ENCODE peak calls at places on chromosomes 13 and 19, in seven cellular contexts. C is lower leg skin, V is Caco-2, Z is neural progenitor cell, U is tibial artery, P is sigmoid colon, D is bronchial epithelial cell. W is an unnamed sample.

GRCh38 chr19:46221152-46221551 is 8.4 kb upstream of the IGFL1 start:
- DNase-seq in C (no peak), V (no peak), Z (no peak), U (no peak), P (no peak), D (no peak), W (no peak)

GRCh38 chr19:38145627-38146026 is 78.4 kb downstream of the DPF1 start:
- DNase-seq in C (peak; percentile 91), V (no peak), Z (no peak), U (peak; percentile 72), P (no peak), D (no peak), W (peak; percentile 64)

GRCh38 chr19:23909222-23909621 is 5.5 kb upstream of the ZNF726 start:
- DNase-seq in C (no peak), V (no peak), Z (no peak), U (no peak), P (no peak), D (no peak), W (no peak)

GRCh38 chr19:38224014-38224862 is at the start of gene DPF1:
- DNase-seq in C (no peak), V (peak; percentile 93), Z (peak; percentile 93), U (no peak), P (no peak), D (peak; percentile 44), W (peak; percentile 64)

GRCh38 chr19:28332886-28333285 is 880.1 kb downstream of the UQCRFS1 start:
- DNase-seq in C (no peak), V (no peak), Z (no peak), U (no peak), P (no peak), D (no peak), W (no peak)

GRCh38 chr19:48203227-48203793 is 32.8 kb downstream of the ZSWIM9 start:
- DNase-seq in C (no peak), V (no peak), Z (no peak), U (no peak), P (no peak), D (no peak), W (no peak)

GRCh38 chr13:27270594-27271520 is at the start of gene RASL11A:
- DNase-seq in C (peak; percentile 69), V (peak; percentile 87), Z (peak; percentile 94), U (peak; percentile 86), P (peak; percentile 95), D (peak; percentile 55), W (peak; percentile 88)

GRCh38 chr13:70842062-70842644 is 733.9 kb upstream of the KLHL1 start:
- DNase-seq in C (no peak), V (peak; percentile 36), Z (no peak), U (no peak), P (no peak), D (no peak), W (no peak)

GRCh38 chr13:114315074-114315785 is 927 bp downstream of the CHAMP1 start:
- DNase-seq in C (no peak), V (no peak), Z (no peak), U (no peak), P (no peak), D (no peak), W (no peak)

GRCh38 chr19:11164879-11165406 is 9.4 kb upstream of the SPC24 start:
- DNase-seq in C (peak; percentile 60), V (no peak), Z (no peak), U (peak; percentile 90), P (peak; percentile 98), D (no peak), W (peak; percentile 97)

GRCh38 chr13:97423300-97424045 is 10.5 kb upstream of the RAP2A start:
- DNase-seq in C (no peak), V (no peak), Z (no peak), U (no peak), P (no peak), D (no peak), W (peak; percentile 25)

GRCh38 chr19:11373166-11373884 is 1.1 kb upstream of the SWSAP1 start:
- DNase-seq in C (no peak), V (no peak), Z (peak; percentile 92), U (no peak), P (no peak), D (peak; percentile 47), W (peak; percentile 31)

GRCh38 chr13:74204606-74205312 is 70.6 kb upstream of the KLF12 start:
- DNase-seq in C (no peak), V (no peak), Z (no peak), U (no peak), P (no peak), D (no peak), W (no peak)

DNA sequence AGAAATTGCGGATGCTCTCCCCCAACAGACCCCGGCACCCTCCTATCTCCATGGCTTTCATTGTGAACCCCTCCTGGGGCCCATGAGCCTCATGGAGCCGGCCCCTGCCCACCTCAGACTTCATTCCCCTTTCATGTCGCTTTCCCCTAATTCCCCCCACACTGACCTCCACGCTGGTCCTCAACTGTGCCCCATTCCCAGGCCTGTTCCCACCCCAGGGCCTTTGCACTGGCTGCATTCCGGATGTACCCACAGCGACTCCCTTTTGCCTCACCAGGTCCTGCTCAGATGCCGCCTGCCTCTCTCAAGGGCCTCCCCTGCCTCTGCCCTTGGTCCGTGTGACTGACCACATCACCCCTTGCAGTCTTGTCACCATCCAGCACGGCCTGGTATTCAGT is 13.3 kb downstream of the SLC27A1 start:
- DNase-seq in C (no peak), V (no peak), Z (no peak), U (no peak), P (no peak), D (no peak), W (no peak)
- H3K4me3 ChIP-seq in C (no peak overlapping the region), V (no peak overlapping the region), Z (no peak overlapping the region), U (no peak overlapping the region), P (no peak overlapping the region), D (no peak overlapping the region), W (no peak overlapping the region)

GRCh38 chr13:37870489-37870845 is 895 bp upstream of the TRPC4 start:
- DNase-seq in C (no peak), V (no peak), Z (no peak), U (no peak), P (no peak), D (no peak), W (no peak)
- TF ChIP-seq CTCF in C (no peak), V (no peak), Z (no peak), U (no peak), P (peak; percentile 2), D (no peak), W (no peak)

GRCh38 chr19:608155-609000 is 18.7 kb downstream of the HCN2 start:
- DNase-seq in C (no peak), V (no peak), Z (no peak), U (no peak), P (no peak), D (no peak), W (no peak)
- H3K4me3 ChIP-seq in C (no peak overlapping the region), V (no peak overlapping the region), Z (no peak overlapping the region), U (no peak overlapping the region), P (no peak overlapping the region), D (no peak overlapping the region), W (no peak overlapping the region)

GRCh38 chr19:13100871-13101589 is 1.6 kb downstream of the LYL1 start:
- DNase-seq in C (no peak), V (no peak), Z (no peak), U (no peak), P (no peak), D (no peak), W (no peak)
- TF ChIP-seq CTCF in C (no peak), V (no peak), Z (peak; percentile 53), U (no peak), P (no peak), D (peak; percentile 42), W (peak; percentile 21)